ENCODE peak calls at places on chromosomes 2 and 18, in eight cellular contexts. C is SJSA1; I is GM23338; G is heart left ventricle; K is left ventricle myocardium inferior; J is CD8-positive, alpha-beta T cell; R is cardiac muscle cell; X is Peyer's patch. Q is an unnamed sample.

GRCh38 chr18:49399003-49399402 is 61.4 kb downstream of the DYM start:
- DNase-seq in C (no peak), R (peak; percentile 35), K (no peak), X (no peak), I (no peak), G (no peak), J (no peak), Q (no peak)

GRCh38 chr2:25419678-25420242 is 78.0 kb upstream of the DNMT3A start:
- DNase-seq in C (no peak), I (peak; percentile 33), R (no peak), G (no peak), K (no peak), X (peak; percentile 77), J (no peak), Q (no peak)

GRCh38 chr2:207501797-207502196 is 28.0 kb upstream of the CREB1 start:
- DNase-seq in R (no peak), C (no peak), G (no peak), J (no peak), I (no peak), K (no peak), X (no peak), Q (no peak)

GRCh38 chr2:215417400-215417951 is 18.4 kb downstream of the FN1 start:
- DNase-seq in K (no peak), I (no peak), J (no peak), G (no peak), C (no peak), R (peak; percentile 67), X (no peak), Q (no peak)

GRCh38 chr2:126392889-126393288 is 263.1 kb upstream of the GYPC start:
- DNase-seq in J (no peak), R (no peak), X (no peak), I (no peak), K (no peak), C (no peak), G (no peak), Q (no peak)

GRCh38 chr2:237152361-237152760 is 66.7 kb downstream of the COPS8 start:
- DNase-seq in R (no peak), G (no peak), K (no peak), J (no peak), C (peak; percentile 16), I (no peak), X (no peak), Q (no peak)

GRCh38 chr2:174759381-174760064 is 4.7 kb downstream of the CHRNA1 start:
- DNase-seq in J (no peak), I (no peak), G (no peak), X (no peak), K (no peak), R (no peak), C (no peak), Q (no peak)

GRCh38 chr18:49510393-49511115 is 23.5 kb upstream of the C18orf32 start:
- DNase-seq in X (peak; percentile 69), R (peak; percentile 70), I (peak; percentile 71), C (no peak), K (no peak), J (peak; percentile 38), G (no peak), Q (no peak)

GRCh38 chr2:99325384-99325783 is 10.7 kb downstream of the TXNDC9 start:
- DNase-seq in C (no peak), X (no peak), K (no peak), I (no peak), J (no peak), G (no peak), R (no peak), Q (no peak)

GRCh38 chr2:2840101-2840531 is 509.0 kb upstream of the MYT1L start:
- DNase-seq in J (no peak), I (no peak), C (peak; percentile 36), X (no peak), K (no peak), R (no peak), G (no peak), Q (no peak)

GRCh38 chr2:189142893-189143759 is 36.4 kb downstream of the COL5A2 start:
- DNase-seq in I (peak; percentile 85), K (no peak), R (no peak), J (peak; percentile 12), G (no peak), C (peak; percentile 45), X (peak; percentile 72), Q (no peak)

GRCh38 chr2:177164584-177165052 is 48.0 kb upstream of the HNRNPA3 start:
- DNase-seq in K (peak; percentile 80), X (peak; percentile 92), R (peak; percentile 89), J (peak; percentile 70), G (peak; percentile 78), I (peak; percentile 88), C (peak; percentile 80), Q (peak; percentile 53)

GRCh38 chr2:233065954-233066470 is 5.9 kb downstream of the INPP5D start:
- DNase-seq in G (no peak), X (peak; percentile 35), K (no peak), C (no peak), J (no peak), I (no peak), R (no peak), Q (no peak)
- H3K4me1 ChIP-seq in G (peaks cover 18% of the 10 kb centered on the region), X (peaks cover 4% of the 10 kb centered on the region), K (peaks cover 39% of the 10 kb centered on the region), C (peaks cover 42% of the 10 kb centered on the region), J (peaks cover 65% of the 10 kb centered on the region), I (no peaks in the 10 kb centered on the region), R (no peaks in the 10 kb centered on the region), Q (peaks cover 3% of the 10 kb centered on the region)

DNA sequence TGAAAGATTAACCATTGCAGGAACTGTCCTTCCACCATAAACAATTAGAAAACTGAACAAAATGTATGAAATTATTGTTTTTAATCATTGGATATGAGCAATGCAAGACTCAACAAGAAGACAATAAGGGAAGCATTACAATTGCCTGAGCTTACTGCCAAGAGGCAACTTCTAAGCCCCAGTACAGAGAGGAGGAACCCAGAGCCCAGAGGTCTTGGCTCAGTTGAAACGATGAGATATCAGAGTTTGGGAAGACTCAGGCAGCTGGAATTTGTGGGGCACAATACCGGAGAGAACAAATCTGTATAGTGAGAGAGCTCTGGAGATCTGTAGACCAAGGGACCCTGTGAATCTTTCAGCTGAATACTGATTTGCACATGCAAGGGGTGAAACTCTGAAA is 80.6 kb upstream of the ZFP36L2 start:
- DNase-seq in J (no peak), R (no peak), G (no peak), K (no peak), C (no peak), X (no peak), I (no peak), Q (no peak)
- H3K4me1 ChIP-seq in J (no peaks in the 10 kb centered on the region), R (peaks cover 6% of the 10 kb centered on the region), G (peaks cover 60% of the 10 kb centered on the region), K (peaks cover 64% of the 10 kb centered on the region), C (peaks cover 11% of the 10 kb centered on the region), X (no peaks in the 10 kb centered on the region), I (no peaks in the 10 kb centered on the region), Q (peaks cover 55% of the 10 kb centered on the region)

GRCh38 chr18:9919564-9920232 is 5.9 kb downstream of the VAPA start:
- DNase-seq in K (no peak), J (no peak), R (no peak), I (no peak), C (no peak), G (no peak), X (no peak), Q (no peak)
- H3K4me1 ChIP-seq in K (peaks cover 99% of the 10 kb centered on the region), J (peaks cover 90% of the 10 kb centered on the region), R (peaks cover 46% of the 10 kb centered on the region), I (peaks cover 62% of the 10 kb centered on the region), C (peaks cover 38% of the 10 kb centered on the region), G (peaks cover 87% of the 10 kb centered on the region), X (peaks cover 45% of the 10 kb centered on the region), Q (peaks cover 87% of the 10 kb centered on the region)

GRCh38 chr18:62325806-62326645 is 916 bp downstream of the TNFRSF11A start:
- DNase-seq in G (no peak), X (no peak), R (no peak), K (no peak), J (peak; percentile 17), I (peak; percentile 59), C (no peak), Q (no peak)
- H3K4me1 ChIP-seq in G (peaks cover 32% of the 10 kb centered on the region), X (peaks cover 7% of the 10 kb centered on the region), R (peaks cover 18% of the 10 kb centered on the region), K (peaks cover 51% of the 10 kb centered on the region), J (peaks cover 24% of the 10 kb centered on the region), I (peaks cover 47% of the 10 kb centered on the region), C (peaks cover 10% of the 10 kb centered on the region), Q (peaks cover 26% of the 10 kb centered on the region)